ENCODE peak calls at places on chromosomes 13 and 19, in ten cellular contexts. C is GM12891, G is K562, L is sigmoid colon, V is GM12878, D is HCT116, N is esophagus muscularis mucosa, Q is breast epithelium, U is upper lobe of left lung, X is H1. R is an unnamed sample.

GRCh38 chr13:52975969-52976368 is 52.6 kb upstream of the OLFM4 start:
- DNase-seq in C (no peak), G (no peak), L (no peak), V (no peak), D (no peak), N (no peak), Q (no peak), U (no peak), X (no peak), R (no peak)

GRCh38 chr13:113029487-113030258 is 60.7 kb downstream of the MCF2L start:
- DNase-seq in C (peak; percentile 66), G (peak; percentile 61), L (no peak), V (no peak), D (no peak), N (no peak), Q (no peak), U (peak; percentile 91), X (no peak), R (peak; percentile 37)

GRCh38 chr19:17109962-17110598 is 34.5 kb downstream of the MYO9B start:
- DNase-seq in C (peak; percentile 74), G (no peak), L (no peak), V (peak; percentile 72), D (no peak), N (no peak), Q (no peak), U (peak; percentile 90), X (no peak), R (peak; percentile 65)

GRCh38 chr13:58852076-58852475 is 1220.5 kb downstream of the PCDH17 start:
- DNase-seq in C (no peak), G (no peak), L (no peak), V (no peak), D (no peak), N (no peak), Q (no peak), U (no peak), X (no peak), R (no peak)

GRCh38 chr19:58374200-58374599 is 6.6 kb downstream of the ZNF837 start:
- DNase-seq in C (no peak), G (no peak), L (no peak), V (no peak), D (no peak), N (no peak), Q (no peak), U (no peak), X (no peak), R (no peak)

GRCh38 chr13:93244918-93245280 is 18.3 kb downstream of the GPC6 start:
- DNase-seq in C (no peak), G (no peak), L (no peak), V (no peak), D (no peak), N (no peak), Q (no peak), U (no peak), X (no peak), R (no peak)

GRCh38 chr13:104525467-104525866 is 1459.2 kb upstream of the SLC10A2 start:
- DNase-seq in C (no peak), G (no peak), L (peak; percentile 44), V (no peak), D (no peak), N (no peak), Q (no peak), U (peak; percentile 1), X (no peak), R (no peak)

GRCh38 chr19:42126565-42126964 is 5.7 kb downstream of the POU2F2 start:
- DNase-seq in C (no peak), G (no peak), L (no peak), V (peak; percentile 42), D (no peak), N (no peak), Q (no peak), U (no peak), X (no peak), R (no peak)

GRCh38 chr13:26051231-26052135 is at the start of gene SHISA2:
- DNase-seq in C (no peak), G (no peak), L (no peak), V (no peak), D (no peak), N (peak; percentile 42), Q (no peak), U (peak; percentile 88), X (peak; percentile 43), R (no peak)

GRCh38 chr13:32426191-32426980 is 1.5 kb downstream of the N4BP2L1 start:
- DNase-seq in C (no peak), G (no peak), L (no peak), V (peak; percentile 73), D (no peak), N (no peak), Q (no peak), U (no peak), X (no peak), R (peak; percentile 25)

GRCh38 chr19:13597625-13598024 is 91.3 kb upstream of the CACNA1A start:
- DNase-seq in C (peak; percentile 78), G (peak; percentile 81), L (peak; percentile 70), V (peak; percentile 25), D (peak; percentile 57), N (no peak), Q (no peak), U (no peak), X (no peak), R (peak; percentile 41)

GRCh38 chr19:33375760-33376159 is 2.3 kb downstream of the CEBPG start:
- DNase-seq in C (no peak), G (no peak), L (no peak), V (no peak), D (no peak), N (no peak), Q (no peak), U (no peak), X (no peak), R (no peak)

GRCh38 chr13:45807520-45808099 is 43.9 kb downstream of the SIAH3 start:
- DNase-seq in C (peak; percentile 28), G (peak; percentile 35), L (no peak), V (peak; percentile 8), D (peak; percentile 62), N (no peak), Q (no peak), U (no peak), X (no peak), R (no peak)

DNA sequence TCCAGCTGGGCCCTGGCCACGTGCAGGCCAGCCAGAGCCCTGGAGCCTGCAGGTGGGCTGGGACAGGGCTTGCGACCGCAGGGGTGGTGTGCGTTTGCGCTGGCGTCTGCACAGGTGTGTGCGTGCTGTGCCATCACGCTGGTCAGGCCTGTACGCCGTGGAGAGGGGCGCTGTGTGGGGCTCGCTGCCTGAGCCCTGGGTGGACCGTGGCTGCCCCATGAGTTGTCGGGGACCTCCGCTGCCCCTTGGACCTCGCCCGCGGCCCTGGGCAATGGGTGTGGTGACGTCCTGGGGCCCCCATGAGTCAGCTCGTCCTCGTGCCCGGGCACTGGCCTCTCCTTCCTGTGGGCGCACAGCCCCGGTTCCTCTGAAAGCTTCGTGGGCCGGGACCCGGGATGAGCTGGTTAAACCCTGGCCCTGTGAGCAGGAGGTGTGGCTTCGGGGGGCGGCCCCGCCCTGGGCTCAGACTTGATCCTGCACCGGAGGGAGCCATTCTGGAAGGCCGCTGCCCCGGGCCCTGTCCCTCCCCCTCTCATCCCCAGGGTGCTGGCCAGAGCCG is 6.8 kb downstream of the CSNK1G2 start:
- DNase-seq in C (no peak), G (no peak), L (no peak), V (no peak), D (no peak), N (no peak), Q (no peak), U (peak; percentile 83), X (no peak), R (no peak)
- TF ChIP-seq POLR2A in C (no peak), G (no peak), L (no peak), V (no peak), D (no peak), N (no peak), Q (no peak), U (no peak), X (no peak), R (no peak)

DNA sequence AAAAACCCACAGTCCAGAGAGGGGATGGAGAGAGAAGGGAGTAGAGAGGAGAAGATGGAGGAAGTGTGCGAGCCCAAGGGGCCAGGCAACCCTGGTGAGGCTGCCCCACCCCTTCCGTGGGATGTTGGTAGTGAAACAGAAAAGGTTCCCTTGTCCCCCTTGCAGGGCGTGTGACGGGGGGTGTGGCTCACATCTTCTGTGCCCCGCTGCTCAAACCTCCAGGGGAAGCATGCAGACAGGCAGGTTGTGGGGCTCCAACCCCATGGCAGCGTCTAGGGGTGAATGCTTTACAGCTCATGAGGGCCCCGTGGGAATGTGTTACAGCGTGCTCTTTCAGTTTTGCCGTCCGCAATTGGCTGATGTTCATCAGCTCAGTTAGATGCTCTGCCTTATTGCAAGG is 14.7 kb upstream of the EVI5L start:
- DNase-seq in C (no peak), G (no peak), L (no peak), V (peak; percentile 57), D (no peak), N (no peak), Q (no peak), U (no peak), X (no peak), R (no peak)
- TF ChIP-seq POLR2AphosphoS5 in C (no peak), G (no peak), L (no peak), V (no peak), D (no peak), N (no peak), Q (no peak), U (no peak), X (no peak), R (no peak)

GRCh38 chr19:47228168-47228936 is 2.6 kb downstream of the BBC3 start:
- DNase-seq in C (no peak), G (peak; percentile 66), L (peak; percentile 85), V (no peak), D (no peak), N (no peak), Q (peak; percentile 75), U (peak; percentile 95), X (no peak), R (peak; percentile 74)

GRCh38 chr19:47228937-47229673 is 1.9 kb downstream of the BBC3 start:
- DNase-seq in C (no peak), G (no peak), L (peak; percentile 67), V (no peak), D (no peak), N (no peak), Q (no peak), U (no peak), X (no peak), R (peak; percentile 29)

GRCh38 chr19:47225746-47226425 is 5.1 kb downstream of the BBC3 start:
- DNase-seq in C (peak; percentile 91), G (peak; percentile 97), L (peak; percentile 96), V (no peak), D (no peak), N (peak; percentile 96), Q (peak; percentile 94), U (peak; percentile 98), X (no peak), R (peak; percentile 93)

GRCh38 chr19:47226426-47227346 is 4.3 kb downstream of the BBC3 start:
- DNase-seq in C (peak; percentile 58), G (peak; percentile 79), L (peak; percentile 94), V (peak; percentile 57), D (peak; percentile 76), N (peak; percentile 96), Q (peak; percentile 77), U (peak; percentile 88), X (no peak), R (peak; percentile 90)

GRCh38 chr19:47227347-47228167 is 3.4 kb downstream of the BBC3 start:
- DNase-seq in C (no peak), G (peak; percentile 85), L (peak; percentile 98), V (peak; percentile 69), D (peak; percentile 87), N (peak; percentile 98), Q (peak; percentile 87), U (peak; percentile 70), X (peak; percentile 99), R (peak; percentile 89)
- TF ChIP-seq POLR2A in C (no peak), G (peak; percentile 3), L (peak; percentile 39), V (peak; percentile 57), D (peak; percentile 14), N (no peak), Q (peak; percentile 50), U (peak; percentile 42), X (peak; percentile 43), R (peak; percentile 62)

GRCh38 chr13:21069561-21070004 is 8.2 kb upstream of the LATS2 start:
- DNase-seq in C (no peak), G (no peak), L (peak; percentile 79), V (no peak), D (no peak), N (peak; percentile 57), Q (no peak), U (no peak), X (no peak), R (no peak)
- TF ChIP-seq POLR2AphosphoS5 in C (no peak), G (no peak), L (peak; percentile 65), V (no peak), D (no peak), N (peak; percentile 84), Q (peak; percentile 42), U (no peak), X (no peak), R (peak; percentile 76)

R was measured in transverse colon.